ENCODE peak calls at places on chromosome 22, in ten cellular contexts. M is B cell; Y is NCI-H345; G is MV-4-11; X is progenitor cell of endocrine pancreas; U is activated CD4-positive, alpha-beta T cell treated with anti-CD3 and anti-CD28 coated beads for 36 hours; J is iPS-NIHi11; E is effector memory CD4-positive, alpha-beta T cell; P is SJSA1; W is NCI-H510A treated with DMSO at 0.1 percent for 48 hours. I is an unnamed sample.

GRCh38 chr22:27875951-27876350 is 43.1 kb downstream of the PITPNB start:
- DNase-seq in E (no peak), P (no peak), G (no peak), Y (no peak), M (no peak), J (no peak), W (no peak), U (no peak), X (no peak), I (no peak)

GRCh38 chr22:25064894-25065560 is 112.5 kb downstream of the KIAA1671 start:
- DNase-seq in Y (no peak), J (no peak), X (no peak), G (no peak), P (no peak), U (no peak), W (no peak), E (no peak), M (no peak), I (no peak)

GRCh38 chr22:49826603-49827306 is 918 bp downstream of the BRD1 start:
- DNase-seq in W (no peak), X (no peak), Y (no peak), J (no peak), M (peak), P (no peak), E (peak), G (no peak), U (peak), I (peak)

GRCh38 chr22:29343313-29343805 is 27.9 kb upstream of the RASL10A start:
- DNase-seq in J (peak), U (no peak), W (peak), E (no peak), M (no peak), G (no peak), X (no peak), Y (peak), P (peak), I (no peak)

GRCh38 chr22:23705358-23705757 is 14.5 kb downstream of the RGL4 start:
- DNase-seq in J (no peak), P (no peak), Y (no peak), W (no peak), E (no peak), M (no peak), G (no peak), X (no peak), U (peak), I (no peak)

GRCh38 chr22:27129266-27129665 is 471.9 kb downstream of the MIAT start:
- DNase-seq in Y (no peak), J (no peak), P (no peak), G (peak), X (no peak), M (no peak), E (no peak), U (no peak), W (no peak), I (no peak)

GRCh38 chr22:30778261-30778660 is 83.6 kb downstream of the OSBP2 start:
- DNase-seq in E (no peak), G (no peak), J (no peak), P (no peak), W (no peak), M (no peak), Y (no peak), X (no peak), U (no peak), I (no peak)

GRCh38 chr22:22767876-22768602 is 119.6 kb upstream of the IGLL5 start:
- DNase-seq in X (no peak), G (no peak), P (no peak), J (peak), W (no peak), U (no peak), E (no peak), Y (no peak), M (no peak), I (no peak)

GRCh38 chr22:50729391-50730012 is 8.5 kb upstream of the ACR start:
- DNase-seq in G (no peak), Y (peak), X (no peak), M (no peak), J (no peak), P (peak), W (peak), E (no peak), U (no peak), I (peak)

GRCh38 chr22:23826510-23827350 is 12.1 kb downstream of the DERL3 start:
- DNase-seq in G (no peak), W (no peak), J (no peak), X (no peak), M (no peak), U (no peak), Y (no peak), E (no peak), P (peak), I (no peak)

GRCh38 chr22:25334091-25334490 is 114.7 kb downstream of the CRYBB2 start:
- DNase-seq in G (peak), J (peak), Y (peak), E (no peak), X (peak), U (peak), M (no peak), P (peak), W (no peak), I (peak)

GRCh38 chr22:21105294-21105693 is 59.5 kb downstream of the LRRC74B start:
- DNase-seq in G (no peak), W (no peak), E (no peak), M (no peak), J (no peak), U (no peak), Y (no peak), P (no peak), X (no peak), I (no peak)

GRCh38 chr22:37848587-37849088 is 581 bp upstream of the EIF3L start:
- DNase-seq in Y (no peak), M (no peak), J (no peak), X (no peak), P (no peak), G (no peak), U (peak), E (no peak), W (peak), I (peak)

GRCh38 chr22:31488346-31488883 is 1.2 kb downstream of the EIF4ENIF1 start:
- DNase-seq in W (no peak), U (no peak), J (no peak), X (no peak), P (no peak), E (no peak), M (peak), G (no peak), Y (no peak), I (no peak)

GRCh38 chr22:46436595-46437163 is 100.7 kb downstream of the CELSR1 start:
- DNase-seq in Y (no peak), G (no peak), E (no peak), P (no peak), X (no peak), M (no peak), W (no peak), J (no peak), U (no peak), I (no peak)

GRCh38 chr22:30705710-30706651 is 11.3 kb downstream of the OSBP2 start:
- DNase-seq in M (no peak), Y (peak), E (no peak), P (no peak), W (peak), U (peak), X (no peak), G (peak), J (peak), I (peak)

GRCh38 chr22:49047461-49047860 is 780.2 kb downstream of the BRD1 start:
- DNase-seq in W (peak), E (no peak), M (no peak), J (no peak), P (no peak), G (no peak), U (no peak), X (no peak), Y (no peak), I (no peak)

GRCh38 chr22:38031491-38031890 is 25.7 kb upstream of the PICK1 start:
- DNase-seq in G (no peak), P (no peak), M (no peak), E (no peak), W (no peak), X (no peak), U (no peak), Y (no peak), J (no peak), I (no peak)

GRCh38 chr22:42621505-42622002 is 6.9 kb upstream of the POLDIP3 start:
- DNase-seq in J (peak), W (peak), U (peak), X (peak), E (peak), M (peak), G (no peak), Y (peak), P (peak), I (peak)

GRCh38 chr22:17774206-17774927 is at the start of gene BID:
- DNase-seq in M (peak), P (no peak), U (peak), X (peak), W (no peak), E (peak), Y (peak), J (peak), G (peak), I (peak)

GRCh38 chr22:39290724-39291161 is 28.7 kb downstream of the RPL3 start:
- DNase-seq in P (peak), W (no peak), G (no peak), Y (no peak), U (no peak), E (no peak), M (no peak), J (peak), X (no peak), I (no peak)